ENCODE peak calls at places on chromosome 15, in four cellular contexts. S, A, Y and O are unnamed samples. For H3K4me1, the result is how much of the 10 kb centered on the place peaks cover.

GRCh38 chr15:48021336-48022086 is 99.3 kb upstream of the SLC24A5 start:
- DNase-seq in S (peak), A (no peak), Y (no peak), O (no peak)

GRCh38 chr15:47384316-47384715 is 333.0 kb upstream of the SEMA6D start:
- DNase-seq in Y (peak), S (peak), A (peak), O (no peak)

GRCh38 chr15:58551764-58552504 is 120.1 kb downstream of the LIPC start:
- DNase-seq in Y (peak), S (no peak), A (no peak), O (peak)

GRCh38 chr15:68209735-68210408 is 4.7 kb upstream of the CALML4 start:
- DNase-seq in S (no peak), A (no peak), Y (no peak), O (no peak)

GRCh38 chr15:56211064-56211463 is 32.6 kb downstream of the RFX7 start:
- DNase-seq in A (no peak), S (no peak), Y (no peak), O (no peak)

GRCh38 chr15:48493084-48493762 is 152.3 kb downstream of the FBN1 start:
- DNase-seq in Y (no peak), A (no peak), S (no peak), O (no peak)

GRCh38 chr15:91473894-91474293 is 373.8 kb downstream of the SV2B start:
- DNase-seq in Y (no peak), S (no peak), A (no peak), O (no peak)

GRCh38 chr15:49134683-49135341 is 20.6 kb downstream of the COPS2 start:
- DNase-seq in S (no peak), A (no peak), Y (no peak), O (no peak)

GRCh38 chr15:77420610-77421369 is at the start of gene HMG20A:
- DNase-seq in Y (peak), A (peak), S (peak), O (peak)

GRCh38 chr15:79883579-79884203 is 13.1 kb downstream of the MTHFS start:
- DNase-seq in Y (no peak), S (no peak), A (no peak), O (no peak)

GRCh38 chr15:79887517-79887916 is 9.3 kb downstream of the MTHFS start:
- DNase-seq in A (no peak), Y (no peak), S (no peak), O (no peak)

GRCh38 chr15:79884204-79884596 is 12.6 kb downstream of the MTHFS start:
- DNase-seq in Y (no peak), S (no peak), A (no peak), O (no peak)

GRCh38 chr15:79887054-79887453 is 9.8 kb downstream of the MTHFS start:
- DNase-seq in S (no peak), A (no peak), Y (no peak), O (no peak)

DNA sequence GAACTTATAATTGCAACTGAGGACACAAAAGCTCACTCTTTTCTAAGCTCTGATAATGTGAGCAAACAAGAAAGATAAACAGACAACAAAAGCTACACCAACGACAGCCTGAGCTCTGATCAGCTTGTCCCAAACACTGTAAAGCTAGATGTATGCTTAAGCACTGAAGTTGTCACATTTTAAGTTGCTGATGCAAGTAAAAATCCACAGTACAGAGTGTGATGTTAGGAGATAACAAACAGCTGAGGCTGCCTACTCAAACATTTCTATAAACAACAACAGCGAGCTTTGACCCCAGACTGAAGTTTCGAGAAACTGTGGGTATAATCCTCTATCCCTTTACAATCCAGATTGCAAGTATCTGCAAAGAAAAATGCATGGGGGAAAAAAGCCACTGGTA is 10.7 kb downstream of the MTHFS start:
- DNase-seq in S (no peak), Y (no peak), A (no peak), O (no peak)
- H3K4me1 ChIP-seq in S (under half), Y (under half), A (under half), O (under half)

GRCh38 chr15:83288381-83288801 is 3.9 kb upstream of the BNC1 start:
- DNase-seq in S (no peak), Y (no peak), A (no peak), O (no peak)
- H3K4me1 ChIP-seq in S (under half), Y (under half), A (under half), O (under half)

GRCh38 chr15:51180534-51180933 is 85.8 kb upstream of the TNFAIP8L3 start:
- DNase-seq in S (no peak), A (no peak), Y (no peak), O (no peak)

GRCh38 chr15:51181905-51182304 is 87.2 kb upstream of the TNFAIP8L3 start:
- DNase-seq in Y (no peak), A (no peak), S (no peak), O (no peak)

GRCh38 chr15:51181221-51181620 is 86.5 kb upstream of the TNFAIP8L3 start:
- DNase-seq in S (no peak), A (no peak), Y (no peak), O (no peak)

GRCh38 chr15:51183076-51183475 is 88.4 kb upstream of the TNFAIP8L3 start:
- DNase-seq in Y (no peak), A (no peak), S (no peak), O (no peak)

GRCh38 chr15:51180009-51180408 is 85.3 kb upstream of the TNFAIP8L3 start:
- DNase-seq in Y (no peak), S (no peak), A (no peak), O (no peak)
- H3K4me1 ChIP-seq in Y (under half), S (under half), A (under half), O (under half)

GRCh38 chr15:69987492-69988482 is 109.9 kb downstream of the TLE3 start:
- DNase-seq in A (no peak), Y (no peak), S (no peak), O (no peak)
- H3K4me1 ChIP-seq in A (under half), Y (under half), S (under half), O (under half)

GRCh38 chr15:52486003-52486996 is 42.4 kb downstream of the MYO5A start:
- DNase-seq in A (no peak), S (peak), Y (no peak), O (no peak)
- H3K4me1 ChIP-seq in A (under half), S (under half), Y (under half), O (under half)

DNA sequence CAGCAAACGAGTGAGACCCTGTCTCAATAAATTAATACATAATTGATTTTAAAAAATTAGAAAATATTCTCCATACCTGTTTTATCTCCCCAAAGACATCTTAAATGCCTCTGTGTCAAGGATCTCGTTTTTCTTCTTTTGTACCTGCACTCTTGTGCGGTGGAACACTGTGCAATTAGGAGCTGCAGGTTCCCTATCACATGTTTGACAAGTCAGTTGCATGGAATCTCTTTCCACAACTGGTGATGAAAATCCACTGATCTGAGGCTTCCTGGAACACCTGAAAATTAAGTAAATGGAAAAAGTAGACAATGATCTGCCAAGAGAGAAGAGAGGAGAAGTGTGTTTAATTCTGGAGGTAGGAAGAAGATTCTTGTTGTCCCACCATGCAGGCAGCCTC is 3.0 kb upstream of the SNX22 start:
- DNase-seq in A (no peak), S (no peak), Y (no peak), O (no peak)
- H3K4me1 ChIP-seq in A (under half), S (under half), Y (under half), O (under half)